ENCODE peak calls at places on chromosomes 2 and 18, in four cellular contexts. R is body of pancreas; V is AG09319; S is CD8-positive, alpha-beta T cell. T is an unnamed sample.

GRCh38 chr2:138432971-138433370 is 68.6 kb upstream of the SPOPL start:
- DNase-seq in R (no peak), S (no peak), V (no peak), T (peak)

GRCh38 chr2:37323770-37324535 is 680 bp downstream of the PRKD3 start:
- DNase-seq in R (peak), V (no peak), S (peak), T (no peak)

GRCh38 chr18:56890632-56891031 is 239.5 kb downstream of the WDR7 start:
- DNase-seq in R (no peak), V (peak), S (no peak), T (no peak)

GRCh38 chr2:5144159-5144558 is 548.0 kb upstream of the SOX11 start:
- DNase-seq in S (no peak), V (no peak), R (no peak), T (no peak)

GRCh38 chr2:101699191-101699938 is 1.9 kb downstream of the MAP4K4 start:
- DNase-seq in R (no peak), V (no peak), S (no peak), T (no peak)

GRCh38 chr18:49055787-49056186 is 105.0 kb upstream of the SMAD7 start:
- DNase-seq in R (peak), V (no peak), S (peak), T (peak)

GRCh38 chr2:26351375-26352090 is 4.9 kb upstream of the ADGRF3 start:
- DNase-seq in V (no peak), S (no peak), R (no peak), T (no peak)

GRCh38 chr18:59238385-59238784 is 18.4 kb downstream of the GRP start:
- DNase-seq in S (no peak), V (no peak), R (no peak), T (no peak)

GRCh38 chr2:9844036-9844483 is 786 bp downstream of the TAF1B start:
- DNase-seq in S (no peak), R (no peak), V (no peak), T (no peak)

GRCh38 chr2:108412995-108413726 is 35.4 kb downstream of the SULT1C4 start:
- DNase-seq in S (no peak), V (peak), R (no peak), T (no peak)

GRCh38 chr2:218393750-218394290 is 5.8 kb upstream of the CTDSP1 start:
- DNase-seq in V (no peak), R (no peak), S (no peak), T (no peak)

GRCh38 chr2:33723322-33723721 is 124.2 kb upstream of the FAM98A start:
- DNase-seq in R (no peak), V (no peak), S (no peak), T (no peak)

GRCh38 chr2:235170536-235171510 is 219.0 kb downstream of the SH3BP4 start:
- DNase-seq in V (peak), R (peak), S (no peak), T (no peak)

GRCh38 chr2:166365803-166366420 is 9.8 kb downstream of the SCN9A start:
- DNase-seq in S (no peak), V (no peak), R (peak), T (no peak)

GRCh38 chr2:101515512-101515911 is 40.6 kb upstream of the RFX8 start:
- DNase-seq in R (peak), V (no peak), S (no peak), T (no peak)

GRCh38 chr2:88680916-88681315 is 10.6 kb upstream of the RPIA start:
- DNase-seq in V (no peak), R (peak), S (no peak), T (no peak)

GRCh38 chr2:107112561-107112960 is 226.6 kb upstream of the ST6GAL2 start:
- DNase-seq in V (no peak), S (no peak), R (no peak), T (no peak)

GRCh38 chr18:38611036-38611964 is 1045.7 kb upstream of the CELF4 start:
- DNase-seq in S (no peak), R (no peak), V (no peak), T (peak)

GRCh38 chr2:9235388-9236344 is 29.1 kb downstream of the ASAP2 start:
- DNase-seq in V (no peak), R (no peak), S (no peak), T (no peak)

GRCh38 chr2:160703648-160704585 is 210.3 kb upstream of the RBMS1 start:
- DNase-seq in R (peak), V (no peak), S (peak), T (peak)

GRCh38 chr18:69895081-69896047 is 52.3 kb downstream of the CD226 start:
- DNase-seq in V (no peak), R (no peak), S (no peak), T (no peak)

GRCh38 chr18:8684577-8684976 is 20.8 kb upstream of the MTCL1 start:
- DNase-seq in S (no peak), V (no peak), R (no peak), T (no peak)

GRCh38 chr2:237171396-237171795 is 85.7 kb downstream of the COPS8 start:
- DNase-seq in R (peak), V (peak), S (no peak), T (no peak)

GRCh38 chr2:4873328-4873727 is 818.9 kb upstream of the SOX11 start:
- DNase-seq in V (no peak), R (no peak), S (no peak), T (no peak)

GRCh38 chr2:239249781-239250180 is 151.0 kb downstream of the HDAC4 start:
- DNase-seq in R (peak), S (no peak), V (no peak), T (no peak)

GRCh38 chr2:213171147-213171546 is 19.7 kb upstream of the IKZF2 start:
- DNase-seq in R (no peak), S (no peak), V (no peak), T (no peak)

GRCh38 chr2:71186973-71187372 is 39.9 kb downstream of the PAIP2B start:
- DNase-seq in V (no peak), R (no peak), S (no peak), T (no peak)

GRCh38 chr2:71187589-71187988 is 39.3 kb downstream of the PAIP2B start:
- DNase-seq in R (no peak), S (no peak), V (no peak), T (no peak)

GRCh38 chr2:71190959-71191943 is 35.7 kb downstream of the PAIP2B start:
- DNase-seq in V (no peak), R (peak), S (no peak), T (no peak)
- TF ChIP-seq CTCF in V (peak), R (no peak), S (no peak), T (no peak)

GRCh38 chr2:219436491-219436890 is 1.8 kb downstream of the SPEG start:
- DNase-seq in V (no peak), R (no peak), S (no peak), T (no peak)

GRCh38 chr2:219434468-219434717 is 250 bp upstream of the SPEG start:
- DNase-seq in S (no peak), R (no peak), V (no peak), T (no peak)

GRCh38 chr2:219435701-219436100 is 1.1 kb downstream of the SPEG start:
- DNase-seq in V (no peak), R (no peak), S (no peak), T (no peak)

GRCh38 chr2:219434718-219435525 is at the start of gene SPEG:
- DNase-seq in S (no peak), R (no peak), V (no peak), T (no peak)

DNA sequence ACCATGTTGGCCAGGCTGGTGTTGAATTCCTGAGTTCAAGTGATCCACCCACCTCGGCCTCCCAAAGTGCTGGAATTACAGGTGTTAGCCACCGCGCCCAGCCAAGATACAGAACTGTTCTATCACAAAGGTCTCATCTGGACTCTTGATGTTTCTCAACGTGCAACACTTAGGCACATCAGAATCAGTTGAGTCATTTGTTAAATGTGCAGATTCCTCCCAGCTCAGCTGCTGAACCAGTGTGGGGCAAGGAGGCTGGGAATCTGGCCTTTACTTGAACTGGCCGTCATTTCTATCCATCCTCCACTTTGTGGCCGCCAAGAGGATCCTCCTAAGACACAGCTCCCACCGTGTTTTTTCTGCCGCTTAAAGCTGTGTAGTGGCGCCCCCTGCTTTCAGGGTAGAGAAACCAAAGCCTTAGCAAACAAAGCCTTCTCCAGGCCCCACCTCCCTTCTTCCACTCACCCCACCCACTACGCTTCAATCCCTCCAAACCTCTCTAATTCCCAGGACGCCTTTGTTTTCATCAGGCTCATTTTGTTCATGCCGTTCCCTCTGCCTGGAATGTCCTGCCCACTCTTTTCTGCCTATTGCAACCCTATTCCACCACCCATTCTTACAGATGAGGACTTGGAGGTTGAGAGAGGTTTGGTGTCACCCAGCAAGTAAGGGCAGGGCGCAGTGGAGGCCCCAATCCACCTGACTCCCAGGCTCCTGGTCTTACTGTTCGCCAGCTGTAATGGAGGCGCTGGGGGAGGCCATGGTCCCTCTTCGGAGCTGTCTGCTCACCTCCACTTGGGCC is 776 bp upstream of the SPEG start:
- DNase-seq in S (no peak), V (no peak), R (no peak), T (no peak)
- TF ChIP-seq CTCF in S (no peak), V (peak), R (no peak), T (no peak)

GRCh38 chr2:74416721-74417120 is 4.7 kb downstream of the C2orf81 start:
- DNase-seq in R (no peak), V (no peak), S (no peak), T (no peak)
- TF ChIP-seq CTCF in R (no peak), V (no peak), S (no peak), T (no peak)

GRCh38 chr2:15385184-15385583 is 175.9 kb downstream of the NBAS start:
- DNase-seq in S (no peak), R (no peak), V (no peak), T (no peak)

GRCh38 chr2:15391771-15392170 is 169.4 kb downstream of the NBAS start:
- DNase-seq in V (no peak), R (no peak), S (no peak), T (no peak)

GRCh38 chr2:15383695-15384350 is 177.3 kb downstream of the NBAS start:
- DNase-seq in R (no peak), S (no peak), V (no peak), T (no peak)

GRCh38 chr2:15389326-15389700 is 171.8 kb downstream of the NBAS start:
- DNase-seq in R (no peak), S (no peak), V (no peak), T (no peak)

GRCh38 chr2:15388406-15389325 is 172.5 kb downstream of the NBAS start:
- DNase-seq in R (no peak), V (no peak), S (no peak), T (no peak)
- TF ChIP-seq CTCF in R (no peak), V (no peak), S (no peak), T (no peak)

GRCh38 chr2:54642684-54643430 is 80.6 kb upstream of the EML6 start:
- DNase-seq in S (no peak), R (no peak), V (no peak), T (no peak)

GRCh38 chr2:54639609-54640008 is 83.9 kb upstream of the EML6 start:
- DNase-seq in V (no peak), R (no peak), S (no peak), T (no peak)

GRCh38 chr2:54640834-54641540 is 82.5 kb upstream of the EML6 start:
- DNase-seq in R (no peak), V (no peak), S (no peak), T (no peak)

GRCh38 chr2:54644236-54644635 is 79.2 kb upstream of the EML6 start:
- DNase-seq in R (no peak), S (no peak), V (no peak), T (no peak)

DNA sequence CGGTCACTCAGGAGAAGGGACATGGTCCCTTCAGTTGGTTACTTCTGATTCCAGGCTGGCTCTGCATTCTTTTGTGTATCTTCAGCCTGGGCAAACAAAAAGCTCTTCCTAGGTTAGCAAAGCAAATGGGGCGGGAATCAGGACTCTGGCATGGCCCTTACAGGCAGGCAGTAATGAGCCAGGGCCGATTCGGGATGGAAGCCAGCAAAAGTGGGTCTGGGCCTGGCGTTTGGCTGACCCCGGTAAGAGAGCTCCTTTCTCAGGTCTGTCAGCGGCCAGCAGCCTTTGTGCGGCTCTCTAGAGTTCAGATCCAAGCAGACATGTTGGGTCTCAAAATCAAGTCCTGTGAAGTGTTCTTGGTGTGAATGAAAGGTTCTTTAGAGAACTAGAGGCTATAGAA is 81.5 kb upstream of the EML6 start:
- DNase-seq in R (no peak), V (no peak), S (no peak), T (no peak)
- TF ChIP-seq CTCF in R (no peak), V (no peak), S (no peak), T (no peak)